ENCODE peak calls at places on chromosome 5, in seven cellular contexts. Z is AG04450; O is AG08396; Y is activated CD8-positive, alpha-beta memory T cell treated with anti-CD3 and anti-CD28 coated beads for 24 hours; T is WTC11; K is lung; C is AG09309. N is an unnamed sample.
A peak's percentile ranks its signal among the peaks of the same experiment; 100 is the strongest.

GRCh38 chr5:142826741-142827492 is 56.7 kb downstream of the ARHGAP26 start:
- DNase-seq in Z (no peak), O (no peak), Y (peak; percentile 67), T (no peak), K (no peak), C (no peak), N (no peak)

GRCh38 chr5:58246521-58246944 is 213.4 kb downstream of the PLK2 start:
- DNase-seq in Z (no peak), O (no peak), Y (no peak), T (no peak), K (no peak), C (no peak), N (no peak)

GRCh38 chr5:10981927-10982326 is 220.9 kb upstream of the DAP start:
- DNase-seq in Z (no peak), O (no peak), Y (no peak), T (no peak), K (no peak), C (no peak), N (no peak)

GRCh38 chr5:84861306-84861705 is 476.6 kb upstream of the EDIL3 start:
- DNase-seq in Z (no peak), O (no peak), Y (no peak), T (no peak), K (no peak), C (no peak), N (no peak)

GRCh38 chr5:36826694-36827093 is 49.9 kb upstream of the NIPBL start:
- DNase-seq in Z (no peak), O (no peak), Y (no peak), T (no peak), K (no peak), C (no peak), N (no peak)

GRCh38 chr5:5658226-5658625 is 235.7 kb downstream of the ICE1 start:
- DNase-seq in Z (no peak), O (no peak), Y (no peak), T (no peak), K (peak; percentile 50), C (peak; percentile 25), N (no peak)

GRCh38 chr5:138936225-138936967 is 61.3 kb upstream of the LRRTM2 start:
- DNase-seq in Z (no peak), O (no peak), Y (peak; percentile 52), T (no peak), K (no peak), C (no peak), N (no peak)

GRCh38 chr5:68484307-68485068 is 268.9 kb downstream of the PIK3R1 start:
- DNase-seq in Z (peak; percentile 89), O (peak; percentile 58), Y (no peak), T (no peak), K (no peak), C (peak; percentile 85), N (no peak)

GRCh38 chr5:38808666-38809343 is 37.0 kb upstream of the OSMR start:
- DNase-seq in Z (no peak), O (no peak), Y (no peak), T (no peak), K (no peak), C (no peak), N (no peak)

GRCh38 chr5:107885601-107886000 is 214.9 kb upstream of the EFNA5 start:
- DNase-seq in Z (no peak), O (no peak), Y (no peak), T (no peak), K (no peak), C (no peak), N (no peak)

GRCh38 chr5:135348920-135349319 is 50.1 kb downstream of the MACROH2A1 start:
- DNase-seq in Z (no peak), O (no peak), Y (no peak), T (no peak), K (no peak), C (no peak), N (no peak)

GRCh38 chr5:7473668-7474215 is 77.8 kb downstream of the ADCY2 start:
- DNase-seq in Z (no peak), O (no peak), Y (no peak), T (no peak), K (no peak), C (no peak), N (peak; percentile 29)

GRCh38 chr5:111655169-111655924 is 101.6 kb downstream of the NREP start:
- DNase-seq in Z (peak; percentile 26), O (no peak), Y (no peak), T (no peak), K (no peak), C (no peak), N (no peak)

GRCh38 chr5:56838409-56839039 is 23.2 kb downstream of the MAP3K1 start:
- DNase-seq in Z (peak; percentile 26), O (no peak), Y (no peak), T (no peak), K (no peak), C (peak; percentile 39), N (no peak)

GRCh38 chr5:56247596-56247995 is 14.5 kb upstream of the ANKRD55 start:
- DNase-seq in Z (no peak), O (peak; percentile 34), Y (no peak), T (no peak), K (no peak), C (no peak), N (no peak)

GRCh38 chr5:142935014-142935413 is 164.8 kb downstream of the ARHGAP26 start:
- DNase-seq in Z (no peak), O (no peak), Y (no peak), T (no peak), K (no peak), C (no peak), N (no peak)

GRCh38 chr5:129382921-129383672 is 77.0 kb upstream of the ADAMTS19 start:
- DNase-seq in Z (no peak), O (no peak), Y (no peak), T (no peak), K (no peak), C (no peak), N (no peak)

GRCh38 chr5:63959177-63959982 is 2.9 kb downstream of the HTR1A start:
- DNase-seq in Z (no peak), O (no peak), Y (no peak), T (peak; percentile 89), K (no peak), C (no peak), N (peak; percentile 87)

GRCh38 chr5:139422307-139422893 is 16.9 kb downstream of the DNAJC18 start:
- DNase-seq in Z (peak; percentile 51), O (peak; percentile 73), Y (no peak), T (no peak), K (no peak), C (peak; percentile 31), N (peak; percentile 56)

GRCh38 chr5:95609711-95610110 is 10.2 kb upstream of the GPR150 start:
- DNase-seq in Z (no peak), O (no peak), Y (no peak), T (no peak), K (no peak), C (no peak), N (no peak)

GRCh38 chr5:761854-762685 is 22.5 kb downstream of the ZDHHC11B start:
- DNase-seq in Z (no peak), O (no peak), Y (peak; percentile 57), T (no peak), K (peak; percentile 98), C (no peak), N (no peak)

GRCh38 chr5:131366428-131366827 is 102.6 kb downstream of the CDC42SE2 start:
- DNase-seq in Z (no peak), O (no peak), Y (no peak), T (no peak), K (no peak), C (no peak), N (no peak)

GRCh38 chr5:62790348-62790747 is 211.7 kb downstream of the LRRC70 start:
- DNase-seq in Z (no peak), O (no peak), Y (no peak), T (no peak), K (peak; percentile 65), C (no peak), N (no peak)

GRCh38 chr5:27328480-27328879 is 290.1 kb upstream of the CDH9 start:
- DNase-seq in Z (peak; percentile 45), O (no peak), Y (no peak), T (no peak), K (no peak), C (peak; percentile 74), N (no peak)

GRCh38 chr5:56123531-56124243 is 109.4 kb downstream of the ANKRD55 start:
- DNase-seq in Z (peak; percentile 98), O (peak; percentile 85), Y (no peak), T (peak; percentile 49), K (peak; percentile 59), C (peak; percentile 99), N (peak; percentile 50)

GRCh38 chr5:92559743-92560142 is 1021.3 kb downstream of the NR2F1-AS1 start:
- DNase-seq in Z (no peak), O (no peak), Y (no peak), T (no peak), K (no peak), C (no peak), N (no peak)

GRCh38 chr5:153696256-153696655 is 205.8 kb downstream of the GRIA1 start:
- DNase-seq in Z (no peak), O (no peak), Y (no peak), T (no peak), K (no peak), C (no peak), N (no peak)

GRCh38 chr5:79107020-79107796 is 4.4 kb upstream of the BHMT start:
- DNase-seq in Z (no peak), O (no peak), Y (no peak), T (no peak), K (no peak), C (peak; percentile 11), N (no peak)

GRCh38 chr5:33148076-33148501 is 292.7 kb upstream of the TARS1 start:
- DNase-seq in Z (peak; percentile 65), O (peak; percentile 80), Y (no peak), T (no peak), K (no peak), C (peak; percentile 74), N (no peak)

GRCh38 chr5:36607114-36607561 is 732 bp downstream of the SLC1A3 start:
- DNase-seq in Z (no peak), O (peak; percentile 25), Y (no peak), T (no peak), K (no peak), C (peak; percentile 24), N (no peak)

GRCh38 chr5:93581738-93582414 is 857 bp upstream of the NR2F1-AS1 start:
- DNase-seq in Z (peak; percentile 57), O (no peak), Y (no peak), T (no peak), K (no peak), C (peak; percentile 69), N (no peak)

GRCh38 chr5:4674176-4674575 is 466.0 kb upstream of the ADAMTS16 start:
- DNase-seq in Z (no peak), O (no peak), Y (no peak), T (no peak), K (no peak), C (no peak), N (no peak)

GRCh38 chr5:83428890-83429289 is 42.7 kb upstream of the VCAN start:
- DNase-seq in Z (no peak), O (no peak), Y (no peak), T (no peak), K (no peak), C (no peak), N (no peak)

GRCh38 chr5:133952729-133953567 is 15.5 kb downstream of the C5orf15 start:
- DNase-seq in Z (peak; percentile 84), O (peak; percentile 81), Y (peak; percentile 42), T (no peak), K (peak; percentile 43), C (peak; percentile 93), N (no peak)

GRCh38 chr5:3827624-3828023 is 232.0 kb downstream of the IRX1 start:
- DNase-seq in Z (no peak), O (no peak), Y (no peak), T (no peak), K (no peak), C (no peak), N (no peak)